ENCODE peak calls at places on chromosome 17, in four cellular contexts. S is nucleus accumbens, G is cardiac fibroblast, O is nephron progenitor cell. T is an unnamed sample.

GRCh38 chr17:80109713-80110446 is 8.5 kb downstream of the GAA start:
- DNase-seq in S (no peak), G (no peak), O (no peak), T (no peak)

GRCh38 chr17:34269969-34270368 is at the start of gene CCL7:
- DNase-seq in G (peak), O (no peak), S (no peak), T (no peak)

GRCh38 chr17:40113961-40114272 is 7.9 kb upstream of the MSL1 start:
- DNase-seq in G (no peak), O (no peak), S (no peak), T (no peak)

GRCh38 chr17:13725286-13725990 is 123.7 kb upstream of the HS3ST3A1 start:
- DNase-seq in O (no peak), S (no peak), G (peak), T (no peak)

GRCh38 chr17:17055286-17056166 is 13.3 kb downstream of the MPRIP start:
- DNase-seq in O (no peak), S (no peak), G (no peak), T (peak)

GRCh38 chr17:52158450-52159042 is at the start of gene CA10:
- DNase-seq in O (peak), S (no peak), G (no peak), T (no peak)

GRCh38 chr17:42517516-42517915 is 18.5 kb upstream of the NAGLU start:
- DNase-seq in O (peak), G (peak), S (peak), T (peak)

GRCh38 chr17:50037321-50038107 is 18.4 kb upstream of the ITGA3 start:
- DNase-seq in O (no peak), S (no peak), G (peak), T (peak)

GRCh38 chr17:20999841-21000532 is 42.8 kb downstream of the USP22 start:
- DNase-seq in O (no peak), S (no peak), G (no peak), T (no peak)

GRCh38 chr17:27407916-27408846 is 48.1 kb upstream of the KSR1 start:
- DNase-seq in S (no peak), G (peak), O (no peak), T (peak)

GRCh38 chr17:36616391-36617029 is 15.1 kb downstream of the MRM1 start:
- DNase-seq in S (no peak), O (no peak), G (no peak), T (no peak)

GRCh38 chr17:13757871-13758270 is 156.1 kb upstream of the HS3ST3A1 start:
- DNase-seq in S (no peak), G (no peak), O (no peak), T (no peak)

GRCh38 chr17:38508570-38508950 is 80.3 kb downstream of the ARHGAP23 start:
- DNase-seq in G (peak), S (no peak), O (no peak), T (no peak)